ENCODE peak calls at places on chromosomes 2 and 18, in nine cellular contexts. K is fibroblast of lung; S is brain microvascular endothelial cell; C is breast epithelium; F is left lung; M is foreskin keratinocyte; Y is adrenal gland; J is CD8-positive, alpha-beta T cell; X is psoas muscle. U is an unnamed sample.

GRCh38 chr2:231411871-231412615 is 16.5 kb downstream of the B3GNT7 start:
- DNase-seq in C (peak; percentile 86), J (peak; percentile 81), M (peak; percentile 30), S (peak; percentile 73), F (peak; percentile 91), X (peak; percentile 86), Y (peak; percentile 94), K (peak; percentile 72), U (peak; percentile 92)

GRCh38 chr18:24111936-24112335 is 26.9 kb upstream of the CABYR start:
- DNase-seq in F (no peak), X (no peak), K (no peak), C (no peak), J (no peak), Y (no peak), M (no peak), S (no peak), U (no peak)

GRCh38 chr2:20227894-20228505 is 3.1 kb upstream of the SDC1 start:
- DNase-seq in M (no peak), J (no peak), K (no peak), X (no peak), F (no peak), S (no peak), C (peak; percentile 27), Y (no peak), U (no peak)

GRCh38 chr2:231683907-231684306 is 24.4 kb upstream of the PTMA start:
- DNase-seq in C (no peak), Y (no peak), K (no peak), X (no peak), M (no peak), S (no peak), J (no peak), F (no peak), U (no peak)

GRCh38 chr2:85342156-85342555 is 12.2 kb downstream of the RETSAT start:
- DNase-seq in K (no peak), J (no peak), S (no peak), F (no peak), C (no peak), M (no peak), Y (no peak), X (no peak), U (no peak)

GRCh38 chr2:21041943-21042707 is 1.7 kb downstream of the APOB start:
- DNase-seq in X (no peak), J (no peak), S (no peak), Y (no peak), K (peak; percentile 47), M (no peak), F (no peak), C (no peak), U (no peak)

GRCh38 chr2:55556809-55557208 is 37.3 kb downstream of the CFAP36 start:
- DNase-seq in X (no peak), F (no peak), M (no peak), S (no peak), J (no peak), K (no peak), Y (no peak), C (no peak), U (no peak)

GRCh38 chr2:234989183-234989701 is 37.4 kb downstream of the SH3BP4 start:
- DNase-seq in M (no peak), K (peak; percentile 46), F (peak; percentile 78), S (no peak), Y (peak; percentile 84), C (peak; percentile 82), X (peak; percentile 78), J (no peak), U (peak; percentile 98)

GRCh38 chr2:133777607-133778006 is 209.3 kb upstream of the NCKAP5 start:
- DNase-seq in J (no peak), K (peak; percentile 24), Y (no peak), M (peak; percentile 54), S (no peak), X (no peak), F (no peak), C (no peak), U (peak; percentile 41)

GRCh38 chr2:227657204-227657845 is 9.3 kb upstream of the SCYGR5 start:
- DNase-seq in Y (no peak), K (peak; percentile 65), C (no peak), J (no peak), M (no peak), X (no peak), S (peak; percentile 70), F (no peak), U (no peak)

GRCh38 chr2:203693242-203693879 is 13.1 kb upstream of the CD28 start:
- DNase-seq in J (no peak), F (no peak), X (no peak), M (no peak), K (no peak), S (no peak), C (no peak), Y (no peak), U (no peak)

GRCh38 chr2:70121627-70122372 is 34.5 kb downstream of the PCBP1 start:
- DNase-seq in F (peak; percentile 21), M (no peak), S (no peak), K (no peak), X (no peak), C (no peak), J (no peak), Y (no peak), U (no peak)

GRCh38 chr2:30136729-30137444 is 9.9 kb upstream of the YPEL5 start:
- DNase-seq in X (no peak), S (no peak), J (no peak), K (no peak), Y (peak; percentile 30), F (no peak), M (peak; percentile 75), C (no peak), U (no peak)

GRCh38 chr18:61475931-61476330 is 142.7 kb downstream of the CDH20 start:
- DNase-seq in C (no peak), Y (no peak), S (no peak), K (no peak), M (no peak), F (no peak), J (no peak), X (no peak), U (no peak)

GRCh38 chr2:4139711-4140110 is 436.3 kb downstream of the DCDC2C start:
- DNase-seq in X (no peak), J (no peak), Y (no peak), M (no peak), C (no peak), F (no peak), S (no peak), K (no peak), U (no peak)

GRCh38 chr2:73035899-73036778 is 35.4 kb downstream of the SFXN5 start:
- DNase-seq in J (no peak), K (no peak), S (no peak), X (no peak), F (no peak), M (no peak), C (no peak), Y (no peak), U (no peak)

GRCh38 chr2:218067523-218067922 is 1.5 kb upstream of the RUFY4 start:
- DNase-seq in C (no peak), F (no peak), J (no peak), M (no peak), X (no peak), K (no peak), Y (no peak), S (no peak), U (no peak)

GRCh38 chr2:218041302-218042165 is 27.5 kb upstream of the RUFY4 start:
- DNase-seq in M (no peak), C (no peak), S (no peak), J (no peak), F (no peak), X (no peak), Y (no peak), K (no peak), U (no peak)

GRCh38 chr18:78430171-78430857 is 549.3 kb upstream of the SALL3 start:
- DNase-seq in S (no peak), K (no peak), M (no peak), Y (no peak), X (no peak), C (no peak), J (no peak), F (no peak), U (no peak)

GRCh38 chr2:15763106-15763821 is 171.6 kb downstream of the DDX1 start:
- DNase-seq in F (no peak), X (no peak), K (no peak), Y (no peak), M (no peak), J (no peak), S (no peak), C (no peak), U (no peak)

DNA sequence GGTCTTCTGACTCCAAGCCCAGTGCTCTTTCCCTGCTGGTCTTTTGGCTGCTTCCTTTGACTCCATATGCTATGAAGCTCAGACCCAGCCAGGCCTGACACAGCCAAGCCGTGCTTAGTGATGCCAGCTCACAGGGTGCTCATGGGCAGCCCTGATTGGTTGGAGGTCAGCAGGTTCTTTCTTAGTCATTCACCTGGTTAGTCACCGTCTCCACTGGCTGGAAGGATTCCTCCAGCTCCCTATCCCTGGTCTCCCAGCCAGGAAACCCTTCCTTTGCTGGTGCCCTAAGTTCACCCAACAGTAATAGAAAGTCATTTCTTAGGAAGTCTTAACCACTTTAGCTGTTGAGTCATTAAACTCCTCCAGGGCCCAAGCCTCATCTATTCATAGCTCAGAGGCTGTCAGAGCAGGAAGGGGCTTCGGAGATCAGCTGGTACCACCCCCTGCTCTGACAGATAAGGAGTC is 3.9 kb downstream of the KCNK3 start:
- DNase-seq in S (peak; percentile 71), Y (peak; percentile 83), J (no peak), M (peak; percentile 93), X (no peak), K (no peak), C (no peak), F (no peak), U (peak; percentile 56)
- H3K27me3 ChIP-seq in S (peaks cover 39% of the 10 kb centered on the region), Y (no peaks in the 10 kb centered on the region), J (peaks cover 23% of the 10 kb centered on the region), M (peaks cover 50% of the 10 kb centered on the region), X (peaks cover 69% of the 10 kb centered on the region), K (peaks cover 45% of the 10 kb centered on the region), C (no peaks in the 10 kb centered on the region), F (peaks cover 17% of the 10 kb centered on the region), U (no peaks in the 10 kb centered on the region)

DNA sequence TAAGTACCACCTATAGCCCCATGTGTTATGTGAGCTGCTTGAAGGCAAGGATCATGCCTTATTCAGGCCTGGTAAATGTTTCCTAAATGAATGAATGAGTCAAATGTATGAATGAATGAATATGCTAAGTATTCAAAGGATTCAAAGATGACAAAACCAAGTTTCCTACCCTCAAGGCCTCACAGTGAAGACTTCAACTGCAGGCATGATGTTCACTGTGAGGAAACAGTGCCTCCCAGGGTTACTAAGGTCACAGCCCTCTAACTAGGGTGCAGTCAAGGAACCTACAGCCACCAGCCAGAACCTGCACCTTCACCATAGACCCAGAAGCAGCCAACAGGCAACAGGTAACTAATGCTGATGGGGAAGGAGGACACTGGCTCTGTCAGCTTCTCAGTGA is 69.3 kb downstream of the SUMO1 start:
- DNase-seq in K (no peak), Y (no peak), C (no peak), M (no peak), F (no peak), S (no peak), X (no peak), J (no peak), U (no peak)
- H3K27me3 ChIP-seq in K (no peaks in the 10 kb centered on the region), Y (peaks cover 3% of the 10 kb centered on the region), C (no peaks in the 10 kb centered on the region), M (no peaks in the 10 kb centered on the region), F (no peaks in the 10 kb centered on the region), S (no peaks in the 10 kb centered on the region), X (peaks cover 4% of the 10 kb centered on the region), J (no peaks in the 10 kb centered on the region), U (no peaks in the 10 kb centered on the region)

GRCh38 chr2:86806059-86806857 is 15.5 kb upstream of the CD8A start:
- DNase-seq in C (no peak), M (no peak), Y (no peak), J (peak; percentile 39), F (no peak), X (no peak), S (no peak), K (no peak), U (no peak)
- H3K27me3 ChIP-seq in C (no peaks in the 10 kb centered on the region), M (peaks cover 21% of the 10 kb centered on the region), Y (peaks cover 29% of the 10 kb centered on the region), J (no peaks in the 10 kb centered on the region), F (peaks cover 26% of the 10 kb centered on the region), X (peaks cover 31% of the 10 kb centered on the region), S (peaks cover 15% of the 10 kb centered on the region), K (peaks cover 30% of the 10 kb centered on the region), U (no peaks in the 10 kb centered on the region)

GRCh38 chr2:138782378-138782777 is 2.2 kb upstream of the NXPH2 start:
- DNase-seq in K (no peak), Y (no peak), X (no peak), M (no peak), C (no peak), F (no peak), S (no peak), J (no peak), U (no peak)
- H3K27me3 ChIP-seq in K (peaks cover 35% of the 10 kb centered on the region), Y (peaks cover 36% of the 10 kb centered on the region), X (peaks cover 38% of the 10 kb centered on the region), M (peaks cover 60% of the 10 kb centered on the region), C (peaks cover 7% of the 10 kb centered on the region), F (peaks cover 54% of the 10 kb centered on the region), S (peaks cover 44% of the 10 kb centered on the region), J (no peaks in the 10 kb centered on the region), U (no peaks in the 10 kb centered on the region)